ENCODE peak calls at places on chromosomes 2 and 18, in four cellular contexts. O is left ventricle myocardium superior; M is NCI-H1105 treated with DMSO at 0.1 percent for 48 hours; J is activated effector memory CD4-positive, alpha-beta T cell treated with anti-CD3 and anti-CD28 coated beads, Interleukin-2, amount 50 U/mL, for 16 hours. P is an unnamed sample.

GRCh38 chr2:120499784-120500495 is 154.0 kb downstream of the INHBB start:
- DNase-seq in O (peak), M (no peak), J (no peak), P (no peak)

GRCh38 chr2:42755161-42755900 is 8.6 kb downstream of the OXER1 start:
- DNase-seq in O (no peak), M (no peak), J (no peak), P (no peak)

GRCh38 chr2:43305006-43305405 is 78.6 kb upstream of the ZFP36L2 start:
- DNase-seq in O (no peak), M (no peak), J (no peak), P (no peak)

GRCh38 chr18:23798249-23798648 is 109.0 kb downstream of the LAMA3 start:
- DNase-seq in O (no peak), M (no peak), J (no peak), P (no peak)

GRCh38 chr2:134999536-134999935 is 47.7 kb downstream of the MAP3K19 start:
- DNase-seq in O (no peak), M (no peak), J (no peak), P (no peak)

GRCh38 chr2:199862779-199863178 is 11.8 kb upstream of the FTCDNL1 start:
- DNase-seq in O (no peak), M (no peak), J (no peak), P (no peak)

GRCh38 chr2:241417626-241418025 is 61.5 kb downstream of the FARP2 start:
- DNase-seq in O (no peak), M (peak), J (no peak), P (peak)

GRCh38 chr2:179132076-179132475 is 82.1 kb upstream of the CCDC141 start:
- DNase-seq in O (no peak), M (no peak), J (no peak), P (no peak)

GRCh38 chr18:39951321-39951720 is 2003.7 kb upstream of the PIK3C3 start:
- DNase-seq in O (no peak), M (no peak), J (no peak), P (no peak)

GRCh38 chr2:3288455-3289163 is 89.0 kb downstream of the EIPR1 start:
- DNase-seq in O (peak), M (no peak), J (no peak), P (no peak)

GRCh38 chr2:234873828-234874173 is 78.0 kb upstream of the SH3BP4 start:
- DNase-seq in O (no peak), M (no peak), J (no peak), P (no peak)

GRCh38 chr2:121826036-121826435 is 70.6 kb downstream of the TSN start:
- DNase-seq in O (no peak), M (no peak), J (no peak), P (no peak)

GRCh38 chr2:37527362-37527761 is 144.1 kb downstream of the CDC42EP3 start:
- DNase-seq in O (no peak), M (peak), J (no peak), P (no peak)

GRCh38 chr2:19580830-19581229 is 222.4 kb upstream of the OSR1 start:
- DNase-seq in O (peak), M (no peak), J (no peak), P (no peak)

GRCh38 chr2:33238111-33238510 is 238.3 kb upstream of the RASGRP3 start:
- DNase-seq in O (no peak), M (no peak), J (no peak), P (no peak)

GRCh38 chr2:199315299-199316179 is 142.2 kb downstream of the SATB2 start:
- DNase-seq in O (no peak), M (no peak), J (no peak), P (no peak)

GRCh38 chr2:188746727-188747126 is 227.4 kb upstream of the COL3A1 start:
- DNase-seq in O (no peak), M (no peak), J (no peak), P (no peak)

GRCh38 chr2:102582845-102583244 is 36.5 kb upstream of the SLC9A2 start:
- DNase-seq in O (no peak), M (no peak), J (no peak), P (no peak)

GRCh38 chr18:46152436-46152807 is 48.2 kb downstream of the HAUS1 start:
- DNase-seq in O (peak), M (no peak), J (no peak), P (peak)

P was measured in DMS79.